ENCODE peak calls at places on chromosomes 7 and 10, in seven cellular contexts. Q, I, U, P, J, R and B are unnamed samples.
A peak's percentile ranks its signal among the peaks of the same experiment; 100 is the strongest.

GRCh38 chr7:55570218-55570873 is 2.0 kb downstream of the VOPP1 start:
- DNase-seq in Q (peak; percentile 25), P (peak; percentile 36), I (no peak), R (no peak), J (no peak), U (no peak), B (no peak)

GRCh38 chr10:73744690-73744994 is 470 bp downstream of the SEC24C start:
- DNase-seq in U (no peak), P (peak; percentile 80), R (no peak), Q (peak; percentile 87), I (peak; percentile 56), J (no peak), B (no peak)

GRCh38 chr10:108095932-108096925 is 931.7 kb upstream of the SORCS1 start:
- DNase-seq in J (no peak), I (no peak), R (no peak), Q (no peak), P (no peak), U (no peak), B (no peak)

GRCh38 chr10:97539523-97540200 is 32.9 kb upstream of the ANKRD2 start:
- DNase-seq in Q (peak; percentile 74), U (no peak), P (peak; percentile 58), I (peak; percentile 78), J (no peak), R (no peak), B (no peak)

GRCh38 chr7:6510476-6511133 is 40.7 kb downstream of the GRID2IP start:
- DNase-seq in R (no peak), I (no peak), P (no peak), U (no peak), Q (no peak), J (no peak), B (no peak)

GRCh38 chr10:132070724-132071123 is 5.0 kb downstream of the JAKMIP3 start:
- DNase-seq in P (no peak), I (no peak), U (no peak), Q (no peak), J (no peak), R (no peak), B (no peak)

GRCh38 chr7:37732253-37732652 is 48.7 kb downstream of the GPR141 start:
- DNase-seq in R (peak; percentile 30), U (no peak), J (no peak), I (no peak), P (no peak), Q (no peak), B (peak; percentile 27)

GRCh38 chr7:148303295-148304013 is 287.1 kb upstream of the C7orf33 start:
- DNase-seq in U (no peak), R (no peak), P (peak; percentile 40), Q (peak; percentile 76), I (peak; percentile 40), J (no peak), B (no peak)